ENCODE peak calls at places on chromosomes 12 and 14, in seven cellular contexts. I is SK-N-DZ, C is AG09309, G is left ventricle myocardium inferior, H is AML-193, T is ecto neural progenitor cell, B is M059J. X is an unnamed sample.

GRCh38 chr12:108704527-108704926 is 26.8 kb downstream of the CORO1C start:
- DNase-seq in I (no peak), C (no peak), H (no peak), T (no peak), G (no peak), B (no peak), X (no peak)

GRCh38 chr14:90273532-90273931 is 17.2 kb downstream of the PSMC1 start:
- DNase-seq in H (no peak), C (no peak), B (peak), T (no peak), G (no peak), I (no peak), X (no peak)

GRCh38 chr12:129825316-129825715 is 78.5 kb downstream of the TMEM132D start:
- DNase-seq in G (no peak), C (no peak), H (no peak), B (no peak), T (no peak), I (peak), X (no peak)

GRCh38 chr12:2268478-2269286 is 215.9 kb downstream of the CACNA1C start:
- DNase-seq in G (no peak), T (no peak), H (no peak), C (peak), B (peak), I (no peak), X (no peak)

GRCh38 chr12:66017736-66018135 is 112.8 kb downstream of the LLPH start:
- DNase-seq in T (no peak), G (no peak), C (no peak), H (no peak), I (no peak), B (no peak), X (no peak)

GRCh38 chr14:74956280-74957072 is 1.1 kb upstream of the PGF start:
- DNase-seq in B (no peak), I (peak), C (no peak), T (peak), H (no peak), G (no peak), X (no peak)

GRCh38 chr12:110379201-110379600 is 24.3 kb downstream of the ANAPC7 start:
- DNase-seq in C (peak), T (no peak), G (no peak), I (no peak), H (no peak), B (no peak), X (no peak)

GRCh38 chr12:14362347-14362746 is 3.1 kb upstream of the ATF7IP start:
- DNase-seq in T (no peak), H (no peak), G (no peak), B (no peak), C (no peak), I (no peak), X (no peak)

GRCh38 chr14:74580275-74580672 is 31.8 kb downstream of the LTBP2 start:
- DNase-seq in G (no peak), B (peak), H (no peak), I (no peak), T (no peak), C (no peak), X (no peak)

X was measured in astrocyte of the cerebellum.